ENCODE peak calls at places on chromosomes 12 and 14, in seven cellular contexts. P is A549, R is thyroid gland, W is HCT116, U is ovary, N is stomach, L is sigmoid colon. E is an unnamed sample.

GRCh38 chr14:39322807-39323206 is 89.1 kb downstream of the MIA2 start:
- DNase-seq in R (no peak), U (no peak), W (no peak), L (no peak), P (no peak), N (no peak), E (no peak)

GRCh38 chr12:92041742-92042141 is 103.9 kb downstream of the BTG1 start:
- DNase-seq in P (no peak), W (no peak), R (no peak), N (no peak), L (no peak), U (no peak), E (no peak)

GRCh38 chr12:124742702-124743101 is 121.0 kb downstream of the SCARB1 start:
- DNase-seq in N (no peak), U (no peak), P (no peak), W (no peak), R (no peak), L (no peak), E (no peak)

GRCh38 chr12:119620490-119620889 is 26.9 kb downstream of the TMEM233 start:
- DNase-seq in U (no peak), R (no peak), N (no peak), P (no peak), W (no peak), L (no peak), E (no peak)

GRCh38 chr14:103121846-103122577 is 1.2 kb upstream of the TNFAIP2 start:
- DNase-seq in W (no peak), U (peak; percentile 90), L (peak; percentile 96), N (peak; percentile 81), P (peak; percentile 98), R (peak; percentile 63), E (peak; percentile 77)

GRCh38 chr12:131461096-131461495 is 249.8 kb upstream of the SFSWAP start:
- DNase-seq in N (peak; percentile 2), P (no peak), R (no peak), W (no peak), L (no peak), U (no peak), E (no peak)

GRCh38 chr14:88986146-88986841 is 161.8 kb downstream of the TTC8 start:
- DNase-seq in R (no peak), P (peak; percentile 84), U (peak; percentile 45), N (no peak), L (no peak), W (peak; percentile 31), E (no peak)

GRCh38 chr14:75222208-75222701 is 45.8 kb upstream of the TMED10 start:
- DNase-seq in R (no peak), P (no peak), U (no peak), L (peak; percentile 73), N (no peak), W (no peak), E (no peak)

GRCh38 chr12:65728913-65729793 is 95.1 kb upstream of the HMGA2 start:
- DNase-seq in N (no peak), P (no peak), W (peak; percentile 59), L (no peak), R (no peak), U (no peak), E (no peak)

GRCh38 chr14:70018246-70018645 is 139.0 kb downstream of the SMOC1 start:
- DNase-seq in W (no peak), L (no peak), P (no peak), R (no peak), U (peak; percentile 59), N (no peak), E (no peak)

GRCh38 chr12:78441737-78442453 is 422.7 kb upstream of the SYT1 start:
- DNase-seq in N (no peak), W (no peak), L (no peak), P (no peak), R (no peak), U (no peak), E (no peak)

GRCh38 chr14:50947446-50947845 is 3.2 kb upstream of the PYGL start:
- DNase-seq in R (no peak), L (no peak), N (no peak), P (no peak), U (no peak), W (no peak), E (no peak)

GRCh38 chr14:22070119-22070982 is 396.7 kb upstream of the OR4E1 start:
- DNase-seq in P (no peak), U (no peak), L (no peak), R (peak; percentile 23), W (no peak), N (no peak), E (no peak)

DNA sequence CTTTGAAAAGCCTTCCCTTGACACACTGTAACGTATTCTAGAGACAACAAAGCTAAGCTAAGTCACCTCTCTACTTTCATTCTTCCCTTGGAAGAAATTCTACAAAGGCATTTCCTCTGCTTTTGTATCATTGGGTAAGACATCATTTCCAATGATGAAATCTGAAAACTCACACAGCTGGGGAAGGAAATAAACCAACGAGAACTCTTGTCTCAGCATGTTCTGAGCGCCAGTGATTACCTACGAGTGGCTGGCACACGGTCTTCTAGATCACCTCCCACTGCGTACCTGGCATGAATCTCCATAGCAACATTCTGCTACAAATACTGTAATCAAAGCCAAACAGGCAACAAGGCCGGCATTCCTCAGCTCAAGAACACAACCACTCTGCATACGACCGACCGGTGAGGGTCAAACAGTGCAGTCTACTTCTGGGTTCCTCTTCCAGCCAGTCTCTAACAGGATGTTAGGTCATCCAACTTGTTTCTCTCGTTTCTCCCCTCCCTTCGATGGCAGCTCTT is 7.6 kb downstream of the VPS37B start:
- DNase-seq in P (peak; percentile 84), W (peak; percentile 81), N (peak; percentile 86), U (no peak), L (no peak), R (peak; percentile 95), E (peak; percentile 93)
- TF ChIP-seq POLR2A in P (no peak), W (no peak), N (peak; percentile 22), U (no peak), L (no peak), R (no peak), E (peak; percentile 18)

GRCh38 chr12:116276433-116277216 is 868 bp downstream of the MED13L start:
- DNase-seq in U (peak; percentile 82), W (no peak), P (peak; percentile 72), L (peak; percentile 84), R (peak; percentile 70), N (peak; percentile 77), E (peak; percentile 58)
- TF ChIP-seq POLR2A in U (peak; percentile 32), W (no peak), P (no peak), L (no peak), R (no peak), N (no peak), E (no peak)

GRCh38 chr12:121465921-121466799 is 66.2 kb downstream of the RNF34 start:
- DNase-seq in L (no peak), W (no peak), P (peak; percentile 21), R (no peak), U (peak; percentile 53), N (peak; percentile 29), E (no peak)
- TF ChIP-seq POLR2A in L (no peak), W (no peak), P (no peak), R (no peak), U (no peak), N (no peak), E (no peak)

GRCh38 chr14:61585598-61586538 is 109.4 kb upstream of the HIF1A start:
- DNase-seq in N (peak; percentile 61), W (no peak), R (peak; percentile 54), P (no peak), U (peak; percentile 82), L (peak; percentile 85), E (no peak)
- TF ChIP-seq POLR2A in N (no peak), W (no peak), R (no peak), P (no peak), U (no peak), L (no peak), E (no peak)

GRCh38 chr12:53461591-53461990 is 9.7 kb downstream of the PCBP2 start:
- DNase-seq in W (no peak), L (no peak), P (no peak), N (no peak), U (no peak), R (no peak), E (no peak)

GRCh38 chr12:53464685-53465084 is 12.8 kb downstream of the PCBP2 start:
- DNase-seq in U (no peak), R (no peak), L (no peak), P (no peak), N (no peak), W (no peak), E (no peak)

GRCh38 chr12:53465679-53466078 is 13.8 kb downstream of the PCBP2 start:
- DNase-seq in R (no peak), N (no peak), L (no peak), W (no peak), P (no peak), U (no peak), E (no peak)

GRCh38 chr12:53462935-53463334 is 11.0 kb downstream of the PCBP2 start:
- DNase-seq in N (no peak), L (no peak), P (no peak), W (no peak), R (no peak), U (no peak), E (no peak)

DNA sequence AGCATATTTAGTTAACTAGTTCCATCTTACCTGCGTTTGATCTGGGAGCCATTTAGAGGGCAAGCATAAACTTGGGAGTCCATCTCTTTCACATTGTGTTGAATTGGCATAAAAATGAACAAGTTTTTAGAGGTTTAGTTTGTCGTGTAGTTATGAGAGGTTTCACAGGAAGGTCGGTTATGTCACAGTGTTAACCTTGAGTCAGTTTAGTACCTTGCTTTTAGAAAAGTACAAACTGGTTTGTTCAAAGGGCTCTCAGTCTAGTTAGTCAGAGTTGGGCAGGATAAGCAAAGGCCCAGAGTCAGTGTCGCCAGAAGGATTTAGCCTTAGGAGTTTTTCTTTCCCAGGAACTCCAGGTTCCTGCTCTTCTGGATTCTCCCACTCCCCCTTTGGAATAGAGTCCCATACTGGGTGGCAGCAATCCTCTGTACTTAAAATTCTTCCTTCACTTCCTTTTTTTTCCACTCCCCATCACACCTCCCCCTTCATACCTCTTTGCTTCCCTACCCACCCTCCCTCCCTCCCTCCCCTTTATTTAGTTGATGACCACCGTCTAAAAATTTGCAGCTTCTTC is 12.0 kb downstream of the PCBP2 start:
- DNase-seq in U (no peak), N (no peak), W (no peak), R (no peak), P (no peak), L (no peak), E (no peak)
- TF ChIP-seq POLR2A in U (no peak), N (no peak), W (no peak), R (no peak), P (no peak), L (no peak), E (no peak)